ENCODE peak calls at places on chromosomes 12 and 14, in nine cellular contexts. Z, H, Q, J, N, F, G, Y and W are unnamed samples.

GRCh38 chr12:109304485-109304884 is 4.6 kb downstream of the FOXN4 start:
- DNase-seq in Z (no peak), H (no peak), Q (no peak), J (no peak), N (no peak), F (no peak), G (no peak), Y (no peak), W (no peak)

GRCh38 chr14:102262894-102263462 is 42.0 kb downstream of the MOK start:
- DNase-seq in Z (no peak), H (no peak), Q (no peak), J (no peak), N (no peak), F (no peak), G (no peak), Y (no peak), W (no peak)

GRCh38 chr12:94183702-94184379 is 35.5 kb downstream of the PLXNC1 start:
- DNase-seq in Z (no peak), H (no peak), Q (no peak), J (no peak), N (no peak), F (no peak), G (no peak), Y (no peak), W (no peak)

GRCh38 chr14:23112359-23113178 is 6.5 kb downstream of the CEBPE start:
- DNase-seq in Z (no peak), H (no peak), Q (no peak), J (no peak), N (no peak), F (no peak), G (no peak), Y (no peak), W (no peak)

GRCh38 chr14:71289536-71289935 is 382.3 kb downstream of the PCNX1 start:
- DNase-seq in Z (no peak), H (no peak), Q (no peak), J (no peak), N (no peak), F (no peak), G (no peak), Y (no peak), W (no peak)

GRCh38 chr12:119802472-119802871 is 74.6 kb downstream of the CIT start:
- DNase-seq in Z (no peak), H (no peak), Q (no peak), J (peak), N (peak), F (no peak), G (no peak), Y (peak), W (no peak)

GRCh38 chr12:46831335-46832083 is 5.7 kb upstream of the SLC38A4 start:
- DNase-seq in Z (no peak), H (no peak), Q (no peak), J (peak), N (no peak), F (peak), G (no peak), Y (no peak), W (peak)

GRCh38 chr12:30613119-30613830 is 82.4 kb downstream of the IPO8 start:
- DNase-seq in Z (no peak), H (peak), Q (no peak), J (no peak), N (no peak), F (no peak), G (no peak), Y (peak), W (no peak)

GRCh38 chr14:63467440-63468072 is 75.6 kb downstream of the PPP2R5E start:
- DNase-seq in Z (no peak), H (no peak), Q (no peak), J (no peak), N (no peak), F (no peak), G (no peak), Y (no peak), W (no peak)

GRCh38 chr12:109112720-109113465 is 3.5 kb upstream of the ACACB start:
- DNase-seq in Z (no peak), H (no peak), Q (no peak), J (no peak), N (no peak), F (no peak), G (no peak), Y (no peak), W (no peak)

GRCh38 chr14:32597771-32598170 is 268.7 kb downstream of the AKAP6 start:
- DNase-seq in Z (no peak), H (no peak), Q (no peak), J (no peak), N (no peak), F (no peak), G (no peak), Y (no peak), W (no peak)

GRCh38 chr14:31206536-31207286 is 882 bp downstream of the HECTD1 start:
- DNase-seq in Z (peak), H (peak), Q (peak), J (peak), N (no peak), F (peak), G (peak), Y (peak), W (peak)

GRCh38 chr14:20684662-20685456 is 499 bp downstream of the RNASE4 start:
- DNase-seq in Z (no peak), H (peak), Q (no peak), J (peak), N (peak), F (no peak), G (no peak), Y (peak), W (peak)

GRCh38 chr14:91388551-91388975 is 29.1 kb downstream of the CCDC88C start:
- DNase-seq in Z (peak), H (no peak), Q (peak), J (no peak), N (no peak), F (no peak), G (no peak), Y (no peak), W (no peak)

GRCh38 chr14:84209021-84209420 is 1320.9 kb upstream of the FLRT2 start:
- DNase-seq in Z (no peak), H (peak), Q (no peak), J (no peak), N (no peak), F (no peak), G (no peak), Y (no peak), W (no peak)

GRCh38 chr12:52233462-52234141 is 559 bp downstream of the KRT7 start:
- DNase-seq in Z (no peak), H (no peak), Q (no peak), J (no peak), N (no peak), F (no peak), G (no peak), Y (no peak), W (no peak)

GRCh38 chr14:23034498-23035302 is at the start of gene PSMB5:
- DNase-seq in Z (peak), H (peak), Q (peak), J (peak), N (no peak), F (peak), G (peak), Y (peak), W (peak)

GRCh38 chr14:36901846-36902245 is 240.2 kb downstream of the PAX9 start:
- DNase-seq in Z (no peak), H (no peak), Q (no peak), J (no peak), N (no peak), F (no peak), G (no peak), Y (peak), W (no peak)

GRCh38 chr12:114319422-114319821 is 86.5 kb downstream of the TBX5 start:
- DNase-seq in Z (no peak), H (no peak), Q (no peak), J (peak), N (no peak), F (no peak), G (no peak), Y (no peak), W (no peak)